ENCODE peak calls at places on chromosomes 1 and 21, in eight cellular contexts. Y is immature natural killer cell; R is effector CD4-positive, alpha-beta T cell; G is stimulated activated CD4-positive, alpha-beta T cell treated with anti-CD3 and anti-CD28 coated beads, TNF-alpha, amount 100 ng/mL, for 48 hours; P is SK-N-DZ; J is kidney tubule cell; W is activated T-helper 1 cell treated with anti-CD3 and anti-CD28 coated beads, Interleukin-12 subunit alpha, Interleukin-12 subunit beta, Interleukin-2, Interleukin-4 antibody, amounts not matched to agents 30 ng/mL and 10 ng/mL and 1 ng/mL, durations not matched to agents 14 hours and 24 hours and 36 hours; U is IMR-90. O is an unnamed sample.

GRCh38 chr1:157274698-157275534 is 136.7 kb upstream of the ETV3 start:
- DNase-seq in Y (no peak), R (no peak), G (no peak), P (no peak), J (peak), W (no peak), U (peak), O (no peak)

GRCh38 chr1:41365320-41365633 is 4.0 kb downstream of the FOXO6 start:
- DNase-seq in Y (no peak), R (no peak), G (no peak), P (no peak), J (no peak), W (no peak), U (no peak), O (no peak)

GRCh38 chr1:246695136-246695535 is 29.1 kb upstream of the SCCPDH start:
- DNase-seq in Y (no peak), R (no peak), G (no peak), P (no peak), J (peak), W (no peak), U (peak), O (no peak)

GRCh38 chr1:18256318-18257235 is 149.0 kb downstream of the IGSF21 start:
- DNase-seq in Y (no peak), R (no peak), G (peak), P (peak), J (peak), W (peak), U (no peak), O (peak)

GRCh38 chr1:58710190-58710589 is 10.3 kb upstream of the MYSM1 start:
- DNase-seq in Y (no peak), R (no peak), G (no peak), P (no peak), J (no peak), W (no peak), U (no peak), O (no peak)

GRCh38 chr1:203283597-203283996 is 21.7 kb upstream of the BTG2 start:
- DNase-seq in Y (no peak), R (no peak), G (no peak), P (no peak), J (no peak), W (no peak), U (no peak), O (no peak)

GRCh38 chr21:36916718-36917117 is 49.8 kb downstream of the HLCS start:
- DNase-seq in Y (no peak), R (no peak), G (no peak), P (no peak), J (no peak), W (no peak), U (no peak), O (no peak)

GRCh38 chr1:121525355-121525754 is 340.6 kb downstream of the SRGAP2C start:
- DNase-seq in Y (no peak), R (no peak), G (no peak), P (no peak), J (no peak), W (no peak), U (no peak), O (no peak)

GRCh38 chr1:29332204-29332603 is 95.9 kb downstream of the PTPRU start:
- DNase-seq in Y (no peak), R (no peak), G (no peak), P (peak), J (peak), W (no peak), U (peak), O (peak)

GRCh38 chr21:45868086-45868485 is 113.5 kb upstream of the COL6A1 start:
- DNase-seq in Y (no peak), R (no peak), G (no peak), P (no peak), J (no peak), W (no peak), U (no peak), O (no peak)

GRCh38 chr1:63984257-63984626 is 210.4 kb downstream of the ROR1 start:
- DNase-seq in Y (no peak), R (no peak), G (no peak), P (no peak), J (peak), W (no peak), U (peak), O (no peak)

GRCh38 chr21:19322360-19322759 is 918.8 kb upstream of the TMPRSS15 start:
- DNase-seq in Y (no peak), R (no peak), G (no peak), P (no peak), J (no peak), W (no peak), U (no peak), O (peak)

GRCh38 chr1:95126846-95127245 is 9.7 kb downstream of the TLCD4 start:
- DNase-seq in Y (no peak), R (no peak), G (no peak), P (no peak), J (peak), W (no peak), U (no peak), O (no peak)

O was measured in ACHN.